ENCODE peak calls at places on chromosomes 4 and X, in four cellular contexts. Z is hepatocyte, C is psoas muscle, B is ovary. E is an unnamed sample. For H3K4me1, the result is how much of the 10 kb centered on the place peaks cover.

GRCh38 chr4:3079694-3080123 is 5.2 kb downstream of the HTT start:
- DNase-seq in Z (no peak), C (no peak), B (no peak), E (no peak)

GRCh38 chrX:39762266-39762841 is 335.4 kb downstream of the BCOR start:
- DNase-seq in Z (peak), C (no peak), B (no peak), E (no peak)

GRCh38 chr4:87497141-87497540 is 32.0 kb downstream of the SPARCL1 start:
- DNase-seq in Z (no peak), C (no peak), B (no peak), E (no peak)

GRCh38 chr4:21827575-21827974 is 121.0 kb downstream of the KCNIP4 start:
- DNase-seq in Z (no peak), C (no peak), B (no peak), E (no peak)

GRCh38 chr4:153520871-153521329 is 54.7 kb downstream of the TMEM131L start:
- DNase-seq in Z (no peak), C (no peak), B (no peak), E (no peak)

GRCh38 chr4:181234951-181235350 is 1008.3 kb upstream of the TENM3 start:
- DNase-seq in Z (no peak), C (no peak), B (no peak), E (no peak)

GRCh38 chr4:130808492-130808891 is 1712.5 kb downstream of the C4orf33 start:
- DNase-seq in Z (no peak), C (no peak), B (no peak), E (no peak)

GRCh38 chr4:66404149-66404548 is 733.9 kb upstream of the EPHA5 start:
- DNase-seq in Z (no peak), C (no peak), B (no peak), E (no peak)

GRCh38 chrX:12496343-12496742 is 294.9 kb upstream of the PRPS2 start:
- DNase-seq in Z (no peak), C (no peak), B (no peak), E (no peak)

GRCh38 chr4:175946472-175947116 is 119.0 kb upstream of the WDR17 start:
- DNase-seq in Z (no peak), C (no peak), B (no peak), E (no peak)

GRCh38 chrX:7090506-7091095 is 56.9 kb upstream of the STS start:
- DNase-seq in Z (peak), C (no peak), B (no peak), E (no peak)
- H3K4me1 ChIP-seq in Z (under half), C (under half), B (under half), E (under half)

DNA sequence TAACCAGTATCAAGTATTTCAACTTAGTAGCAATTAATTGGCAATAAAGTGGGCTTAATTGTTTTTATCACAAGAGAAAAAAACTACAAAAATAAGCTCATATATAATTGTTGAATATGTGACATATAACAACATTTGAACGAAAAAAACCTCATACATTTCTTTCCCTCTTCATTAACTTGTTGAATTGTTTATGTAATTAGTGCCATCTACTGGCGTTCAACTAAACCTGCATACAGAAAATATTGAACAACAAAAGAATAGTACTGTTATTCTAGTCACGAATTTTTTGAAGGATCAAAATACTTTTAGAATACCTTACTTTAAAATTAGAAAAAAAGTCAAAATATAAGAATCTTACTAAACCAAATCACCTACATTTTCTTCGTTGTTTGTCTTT is 586.5 kb upstream of the FTHL17 start:
- DNase-seq in Z (peak), C (no peak), B (no peak), E (no peak)
- TF ChIP-seq CTCF in Z (peak), C (peak), B (peak), E (peak)

GRCh38 chrX:72309297-72310071 is 3.8 kb upstream of the CITED1 start:
- DNase-seq in Z (no peak), C (no peak), B (no peak), E (peak)
- H3K4me3 ChIP-seq in Z (no peak), C (peak), B (peak), E (peak)

GRCh38 chrX:68719181-68719903 is 71.9 kb downstream of the STARD8 start:
- DNase-seq in Z (no peak), C (peak), B (no peak), E (no peak)

GRCh38 chrX:68721546-68721945 is 74.1 kb downstream of the STARD8 start:
- DNase-seq in Z (no peak), C (no peak), B (no peak), E (no peak)

GRCh38 chrX:68719904-68720614 is 72.6 kb downstream of the STARD8 start:
- DNase-seq in Z (no peak), C (peak), B (no peak), E (no peak)

GRCh38 chrX:68721991-68722860 is 74.8 kb downstream of the STARD8 start:
- DNase-seq in Z (no peak), C (peak), B (no peak), E (no peak)

GRCh38 chrX:68720851-68721250 is 73.4 kb downstream of the STARD8 start:
- DNase-seq in Z (no peak), C (no peak), B (no peak), E (no peak)
- H3K4me1 ChIP-seq in Z (under half), C (under half), B (under half), E (under half)